ENCODE peak calls at places on chromosomes 7 and 10, in ten cellular contexts. G is tibial artery, E is BE2C, W is left ventricle myocardium inferior, B is kidney, A is kidney epithelial cell, N is epithelial cell of esophagus, T is neural crest cell, I is GM23338, X is stomach. H is an unnamed sample.

GRCh38 chr10:107814865-107815487 is 650.5 kb upstream of the SORCS1 start:
- DNase-seq in B (no peak), T (peak), I (peak), N (peak), G (no peak), W (no peak), X (peak), A (peak), E (peak), H (no peak)

GRCh38 chr10:5840314-5841307 is 27.4 kb upstream of the GDI2 start:
- DNase-seq in G (no peak), A (peak), B (peak), T (peak), N (no peak), E (peak), I (no peak), W (peak), X (no peak), H (no peak)

GRCh38 chr10:103849880-103850571 is 5.3 kb downstream of the SH3PXD2A start:
- DNase-seq in G (peak), X (no peak), T (no peak), W (no peak), N (peak), E (no peak), B (no peak), I (no peak), A (peak), H (no peak)

GRCh38 chr10:72564596-72564995 is 61.3 kb downstream of the MICU1 start:
- DNase-seq in A (no peak), T (no peak), E (no peak), W (no peak), B (no peak), I (no peak), G (no peak), N (peak), X (no peak), H (no peak)

GRCh38 chr7:100763556-100764140 is 30.3 kb downstream of the ZAN start:
- DNase-seq in X (no peak), B (no peak), I (no peak), E (no peak), T (no peak), W (no peak), N (peak), A (no peak), G (no peak), H (no peak)

GRCh38 chr10:60869916-60870728 is 73.9 kb downstream of the RHOBTB1 start:
- DNase-seq in G (no peak), X (no peak), E (no peak), I (peak), A (no peak), W (no peak), B (no peak), T (no peak), N (no peak), H (no peak)

GRCh38 chr10:127046975-127047877 is 142.0 kb downstream of the DOCK1 start:
- DNase-seq in T (no peak), N (no peak), G (no peak), W (no peak), B (no peak), X (no peak), E (no peak), A (no peak), I (no peak), H (no peak)

GRCh38 chr7:76071316-76072242 is 23.7 kb downstream of the MDH2 start:
- DNase-seq in G (no peak), E (no peak), T (no peak), X (no peak), W (peak), A (no peak), N (no peak), B (peak), I (no peak), H (no peak)

GRCh38 chr10:119360181-119360921 is 153.0 kb downstream of the GRK5 start:
- DNase-seq in A (no peak), N (no peak), I (no peak), X (no peak), B (peak), T (no peak), W (peak), E (no peak), G (no peak), H (no peak)

GRCh38 chr7:84532196-84532595 is 337.6 kb upstream of the SEMA3A start:
- DNase-seq in G (no peak), I (peak), N (no peak), E (no peak), T (no peak), W (no peak), B (no peak), A (no peak), X (no peak), H (no peak)

GRCh38 chr10:95457319-95457886 is 103.8 kb downstream of the SORBS1 start:
- DNase-seq in B (no peak), G (no peak), T (no peak), A (peak), N (no peak), I (no peak), X (no peak), W (no peak), E (no peak), H (no peak)

GRCh38 chr7:30473393-30473775 is 5.2 kb downstream of the NOD1 start:
- DNase-seq in A (no peak), X (no peak), B (no peak), E (no peak), I (no peak), N (no peak), G (no peak), T (no peak), W (no peak), H (no peak)

GRCh38 chr7:146478975-146479492 is 362.4 kb downstream of the CNTNAP2 start:
- DNase-seq in G (no peak), B (no peak), N (no peak), T (no peak), X (no peak), I (no peak), A (no peak), E (no peak), W (no peak), H (no peak)

GRCh38 chr10:64486149-64486548 is 964.9 kb downstream of the REEP3 start:
- DNase-seq in G (no peak), X (no peak), W (no peak), I (no peak), E (no peak), T (no peak), A (peak), B (no peak), N (peak), H (no peak)

GRCh38 chr10:10872035-10872673 is 145.5 kb upstream of the CELF2 start:
- DNase-seq in B (no peak), W (no peak), T (no peak), X (no peak), G (no peak), A (peak), N (peak), E (no peak), I (peak), H (no peak)

GRCh38 chr10:17046989-17047388 is 82.6 kb downstream of the CUBN start:
- DNase-seq in N (no peak), I (no peak), B (no peak), T (no peak), A (no peak), G (no peak), X (no peak), W (no peak), E (no peak), H (no peak)

GRCh38 chr7:131328387-131329175 is 905 bp downstream of the MKLN1 start:
- DNase-seq in E (no peak), B (no peak), T (no peak), I (no peak), N (peak), A (no peak), G (no peak), W (no peak), X (no peak), H (no peak)

GRCh38 chr7:102178410-102178809 is 108.3 kb upstream of the SH2B2 start:
- DNase-seq in E (no peak), X (no peak), T (no peak), N (no peak), B (no peak), A (no peak), I (no peak), G (no peak), W (no peak), H (no peak)

GRCh38 chr10:112374724-112375541 is 1.0 kb downstream of the ACSL5 start:
- DNase-seq in A (no peak), G (no peak), N (no peak), I (no peak), T (no peak), B (no peak), W (no peak), E (no peak), X (no peak), H (no peak)

GRCh38 chr7:41685684-41686083 is 17.2 kb downstream of the INHBA start:
- DNase-seq in N (no peak), T (no peak), E (no peak), B (no peak), I (no peak), X (no peak), G (no peak), W (no peak), A (no peak), H (no peak)

GRCh38 chr7:22726849-22727792 is at the start of gene IL6:
- DNase-seq in T (peak), I (peak), G (peak), E (peak), X (peak), N (peak), B (peak), A (peak), W (peak), H (no peak)

GRCh38 chr10:29545122-29545521 is 89.6 kb downstream of the SVIL start:
- DNase-seq in A (no peak), T (no peak), E (no peak), X (no peak), W (no peak), I (no peak), N (no peak), B (no peak), G (no peak), H (no peak)

GRCh38 chr7:45129181-45129800 is 17.8 kb upstream of the TBRG4 start:
- DNase-seq in B (no peak), T (no peak), W (no peak), N (no peak), X (no peak), A (no peak), E (no peak), G (no peak), I (no peak), H (no peak)

GRCh38 chr7:129684777-129685176 is 73.3 kb downstream of the NRF1 start:
- DNase-seq in N (no peak), B (no peak), T (no peak), W (no peak), E (peak), A (peak), X (no peak), I (peak), G (no peak), H (no peak)

GRCh38 chr7:104106106-104106505 is 101.7 kb downstream of the ORC5 start:
- DNase-seq in I (no peak), W (no peak), T (no peak), N (peak), G (no peak), X (no peak), A (no peak), E (no peak), B (no peak), H (no peak)

GRCh38 chr7:68748934-68749695 is 849.2 kb upstream of the AUTS2 start:
- DNase-seq in I (no peak), B (no peak), W (no peak), X (no peak), T (no peak), G (no peak), E (no peak), N (no peak), A (no peak), H (no peak)

GRCh38 chr7:133126422-133126821 is 44.5 kb upstream of the CHCHD3 start:
- DNase-seq in I (no peak), A (no peak), E (peak), T (no peak), X (no peak), N (no peak), G (no peak), W (no peak), B (no peak), H (no peak)

GRCh38 chr10:29304259-29305030 is 15.6 kb downstream of the LYZL1 start:
- DNase-seq in B (no peak), W (peak), T (peak), I (peak), G (peak), E (peak), A (peak), N (peak), X (peak), H (no peak)

GRCh38 chr10:112115781-112116385 is 67.7 kb downstream of the GPAM start:
- DNase-seq in T (peak), X (peak), B (no peak), I (peak), G (no peak), W (no peak), N (peak), E (peak), A (no peak), H (no peak)

GRCh38 chr10:5018150-5018549 is 14.5 kb upstream of the AKR1C2 start:
- DNase-seq in B (no peak), T (no peak), E (no peak), X (no peak), I (no peak), A (no peak), G (no peak), N (no peak), W (no peak), H (no peak)

GRCh38 chr7:105131033-105131656 is 117.1 kb downstream of the KMT2E start:
- DNase-seq in X (no peak), E (no peak), G (no peak), N (peak), B (no peak), A (no peak), W (no peak), T (no peak), I (no peak), H (no peak)

GRCh38 chr7:100016209-100016901 is 959 bp downstream of the ZKSCAN1 start:
- DNase-seq in A (no peak), B (no peak), X (no peak), G (no peak), E (no peak), T (peak), W (no peak), N (no peak), I (no peak), H (no peak)

GRCh38 chr10:48742891-48743845 is 58.5 kb downstream of the WDFY4 start:
- DNase-seq in A (no peak), X (no peak), N (no peak), B (no peak), E (no peak), T (no peak), I (no peak), G (no peak), W (no peak), H (no peak)

GRCh38 chr10:46523119-46523880 is 33.2 kb downstream of the GPRIN2 start:
- DNase-seq in A (no peak), G (peak), I (no peak), N (peak), X (peak), W (peak), T (no peak), E (no peak), B (peak), H (no peak)

GRCh38 chr7:148318838-148319237 is 271.7 kb upstream of the C7orf33 start:
- DNase-seq in B (no peak), E (no peak), T (no peak), G (no peak), I (no peak), A (no peak), X (no peak), W (no peak), N (no peak), H (no peak)

GRCh38 chr10:6579904-6580278 is at the start of gene PRKCQ:
- DNase-seq in E (no peak), I (peak), A (no peak), W (no peak), B (no peak), X (no peak), G (no peak), N (peak), T (peak), H (no peak)

GRCh38 chr10:113273151-113273876 is 279.5 kb upstream of the HABP2 start:
- DNase-seq in G (peak), I (peak), E (no peak), B (peak), T (peak), X (no peak), N (no peak), W (peak), A (no peak), H (no peak)

GRCh38 chr7:23277359-23277989 is 21.7 kb upstream of the MALSU1 start:
- DNase-seq in W (no peak), E (peak), B (no peak), G (no peak), N (peak), A (peak), T (peak), X (no peak), I (peak), H (no peak)

GRCh38 chr10:79129361-79129997 is 60.7 kb downstream of the ZMIZ1 start:
- DNase-seq in A (no peak), X (no peak), T (peak), G (no peak), W (no peak), B (no peak), N (no peak), E (peak), I (peak), H (no peak)
- TF ChIP-seq CTCF in A (peak), X (no peak), T (no peak), G (no peak), W (no peak), B (no peak), N (no peak), E (peak), I (peak), H (no peak)

DNA sequence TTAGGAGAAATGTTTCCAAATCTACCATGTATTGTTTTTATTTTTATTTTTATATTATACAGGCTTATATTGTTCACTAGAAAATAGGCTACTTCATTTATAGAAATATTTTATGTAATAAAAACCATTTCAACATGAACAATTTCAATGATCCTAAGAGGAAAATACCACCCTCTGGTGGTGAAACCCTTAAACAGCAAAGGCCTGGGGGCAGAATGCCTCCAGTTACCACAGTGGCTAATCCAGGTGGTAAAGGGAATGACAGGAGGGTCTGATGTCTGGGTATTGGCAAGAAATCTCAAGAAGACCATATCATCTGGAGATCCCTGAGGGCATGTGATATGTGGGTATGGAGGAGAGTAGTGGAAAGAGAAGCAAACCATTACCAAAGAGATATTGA is 19.3 kb downstream of the MACC1 start:
- DNase-seq in B (no peak), N (no peak), A (no peak), X (no peak), I (peak), E (peak), G (no peak), T (no peak), W (no peak), H (no peak)
- TF ChIP-seq CTCF in B (peak), N (peak), A (peak), X (no peak), I (peak), E (peak), G (no peak), T (peak), W (peak), H (peak)

GRCh38 chr7:66083677-66084076 is 8.1 kb downstream of the ASL start:
- DNase-seq in I (peak), W (no peak), T (no peak), X (no peak), N (no peak), G (no peak), A (no peak), E (no peak), B (no peak), H (no peak)

GRCh38 chr7:66092654-66093053 is 17.0 kb downstream of the ASL start:
- DNase-seq in G (no peak), B (no peak), I (no peak), X (no peak), A (no peak), W (no peak), N (no peak), E (no peak), T (no peak), H (no peak)

GRCh38 chr7:66095010-66095409 is 19.4 kb downstream of the ASL start:
- DNase-seq in N (no peak), B (no peak), I (no peak), X (no peak), E (no peak), A (no peak), G (no peak), T (no peak), W (no peak), H (no peak)

DNA sequence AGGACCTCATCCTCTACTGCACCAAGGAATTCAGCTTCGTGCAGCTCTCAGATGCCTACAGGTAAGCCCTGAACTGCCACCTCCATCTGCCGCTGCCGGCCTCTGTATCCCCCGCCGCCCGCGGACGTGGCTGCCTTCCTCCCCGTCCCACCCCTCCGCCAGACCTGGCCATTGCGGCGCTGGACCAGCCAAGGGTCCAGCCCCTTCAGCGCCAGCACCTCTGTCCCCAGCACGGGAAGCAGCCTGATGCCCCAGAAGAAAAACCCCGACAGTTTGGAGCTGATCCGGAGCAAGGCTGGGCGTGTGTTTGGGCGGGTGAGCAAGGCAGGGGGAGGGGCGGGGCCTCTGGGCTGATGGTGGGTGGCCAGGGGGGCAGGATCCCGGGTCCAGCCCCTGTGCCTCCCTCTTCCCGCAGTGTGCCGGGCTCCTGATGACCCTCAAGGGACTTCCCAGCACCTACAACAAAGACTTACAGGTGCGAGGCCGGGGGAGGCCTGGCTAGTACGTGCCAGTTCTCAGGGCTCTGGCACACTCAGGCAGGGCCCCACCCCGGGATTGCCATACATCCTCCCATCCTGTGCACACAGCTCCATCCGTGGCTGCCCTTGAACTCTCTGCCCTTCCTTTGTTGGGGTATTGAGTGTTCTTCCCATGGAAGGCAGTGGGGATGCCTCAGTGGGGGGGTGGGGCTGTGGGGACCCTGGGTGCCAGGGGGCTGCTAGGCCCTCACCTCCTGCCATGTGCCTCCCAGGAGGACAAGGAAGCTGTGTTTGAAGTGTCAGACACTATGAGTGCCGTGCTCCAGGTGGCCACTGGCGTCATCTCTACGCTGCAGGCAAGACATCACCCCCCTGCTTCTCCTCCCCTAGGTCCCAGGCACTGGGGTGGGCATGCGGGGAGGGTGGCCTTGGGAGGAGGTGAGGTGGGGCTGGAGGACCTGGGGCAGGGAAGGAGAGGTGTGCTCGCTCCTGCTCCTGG is 13.5 kb downstream of the ASL start:
- DNase-seq in A (no peak), I (peak), T (no peak), B (no peak), E (no peak), X (no peak), G (no peak), N (no peak), W (no peak), H (no peak)
- TF ChIP-seq CTCF in A (no peak), I (no peak), T (no peak), B (no peak), E (no peak), X (no peak), G (no peak), N (no peak), W (no peak), H (no peak)

DNA sequence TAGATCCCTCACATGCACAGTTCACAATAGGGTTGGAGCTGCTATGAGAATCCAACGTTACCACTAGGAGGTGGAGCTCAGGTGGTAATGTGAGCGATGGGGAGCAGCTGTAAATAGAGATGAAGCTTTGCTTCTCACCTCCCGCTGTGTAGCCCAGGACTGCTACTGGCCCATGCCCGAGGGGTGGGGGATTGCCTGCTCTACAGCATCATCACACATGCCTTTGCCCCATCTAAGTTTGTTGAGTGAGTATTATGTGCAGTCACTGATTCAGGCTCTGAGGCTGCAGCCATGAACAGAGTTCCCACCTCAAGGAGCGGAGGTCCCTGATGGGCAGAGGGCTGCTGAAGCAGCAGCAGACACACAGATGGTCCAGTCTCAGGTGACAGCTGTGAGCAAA is 94.1 kb downstream of the CHST15 start:
- DNase-seq in X (no peak), G (peak), A (no peak), E (no peak), N (no peak), W (no peak), T (no peak), I (peak), B (no peak), H (no peak)
- TF ChIP-seq CTCF in X (no peak), G (no peak), A (no peak), E (no peak), N (peak), W (no peak), T (no peak), I (no peak), B (no peak), H (no peak)

H was measured in D721Med.